ENCODE peak calls at places on chromosomes 4 and X, in six cellular contexts. M is cardiac fibroblast, T is fibroblast of pulmonary artery, Q is uterus, C is fibroblast of mammary gland, G is vagina. S is an unnamed sample.

GRCh38 chrX:74297766-74298165 is 6.2 kb upstream of the ZCCHC13 start:
- DNase-seq in M (no peak), G (no peak), Q (no peak), T (no peak), C (no peak), S (no peak)

GRCh38 chrX:150438165-150438564 is 75.0 kb downstream of the MAMLD1 start:
- DNase-seq in Q (no peak), T (peak; percentile 26), C (peak; percentile 12), G (no peak), M (peak; percentile 18), S (peak; percentile 37)

GRCh38 chr4:105145913-105146285 is 777 bp upstream of the TET2 start:
- DNase-seq in M (no peak), T (no peak), Q (peak; percentile 24), G (no peak), C (no peak), S (no peak)

GRCh38 chr4:101393256-101393655 is 45.9 kb upstream of the PPP3CA start:
- DNase-seq in Q (no peak), C (peak; percentile 78), G (no peak), T (no peak), M (peak; percentile 1), S (peak; percentile 13)

GRCh38 chr4:186554485-186554884 is 882 bp downstream of the MTNR1A start:
- DNase-seq in G (peak; percentile 60), T (peak; percentile 34), M (peak; percentile 32), Q (no peak), C (peak; percentile 17), S (no peak)

GRCh38 chr4:42359686-42360085 is 37.6 kb upstream of the SHISA3 start:
- DNase-seq in Q (no peak), T (peak; percentile 46), G (no peak), C (peak; percentile 23), M (peak; percentile 48), S (no peak)

GRCh38 chr4:140044314-140044991 is 109.5 kb downstream of the MAML3 start:
- DNase-seq in C (peak; percentile 30), Q (no peak), G (no peak), T (peak; percentile 25), M (peak; percentile 43), S (no peak)

GRCh38 chr4:24150021-24150420 is 260.2 kb upstream of the PPARGC1A start:
- DNase-seq in C (no peak), Q (no peak), T (no peak), M (no peak), G (no peak), S (no peak)

GRCh38 chrX:12979011-12979629 is 4.2 kb downstream of the TMSB4X start:
- DNase-seq in Q (no peak), M (no peak), C (peak; percentile 89), T (no peak), G (no peak), S (no peak)

GRCh38 chrX:50456712-50457484 is 13.7 kb downstream of the DGKK start:
- DNase-seq in G (no peak), T (no peak), M (no peak), Q (no peak), C (no peak), S (no peak)

GRCh38 chr4:19304028-19304427 is 947.7 kb upstream of the SLIT2 start:
- DNase-seq in M (no peak), T (peak; percentile 5), Q (no peak), G (no peak), C (peak; percentile 9), S (no peak)

GRCh38 chrX:47539860-47540259 is 21.1 kb upstream of the ARAF start:
- DNase-seq in Q (no peak), C (no peak), M (no peak), G (no peak), T (no peak), S (no peak)

GRCh38 chr4:118327554-118328241 is 25.1 kb downstream of the PRSS12 start:
- DNase-seq in G (no peak), Q (no peak), C (peak; percentile 68), M (no peak), T (no peak), S (peak; percentile 84)

GRCh38 chr4:56976878-56977320 is 507 bp downstream of the NOA1 start:
- DNase-seq in G (peak; percentile 84), M (no peak), T (no peak), Q (no peak), C (no peak), S (no peak)

GRCh38 chrX:120752431-120753128 is 122.7 kb upstream of the C1GALT1C1 start:
- DNase-seq in G (no peak), Q (peak; percentile 17), C (no peak), T (no peak), M (no peak), S (no peak)

GRCh38 chr4:88567591-88567990 is 24.7 kb upstream of the HERC3 start:
- DNase-seq in M (no peak), Q (no peak), T (no peak), G (no peak), C (peak; percentile 64), S (no peak)

GRCh38 chrX:77298296-77298695 is 148.9 kb upstream of the FGF16 start:
- DNase-seq in G (no peak), T (no peak), C (no peak), M (no peak), Q (no peak), S (no peak)

GRCh38 chr4:33493231-33493630 is 2751.1 kb downstream of the ARAP2 start:
- DNase-seq in Q (no peak), G (no peak), T (peak; percentile 1), C (no peak), M (peak; percentile 1), S (no peak)

GRCh38 chr4:95204267-95204835 is 344.4 kb downstream of the UNC5C start:
- DNase-seq in M (no peak), C (no peak), T (peak; percentile 4), G (no peak), Q (peak; percentile 27), S (no peak)

GRCh38 chr4:95209942-95210341 is 338.8 kb downstream of the UNC5C start:
- DNase-seq in M (no peak), T (no peak), Q (no peak), C (no peak), G (no peak), S (no peak)

GRCh38 chr4:95204873-95205272 is 343.9 kb downstream of the UNC5C start:
- DNase-seq in Q (no peak), G (no peak), T (no peak), C (no peak), M (no peak), S (no peak)
- TF ChIP-seq CTCF in Q (no peak), G (no peak), T (peak; percentile 20), C (peak; percentile 32), M (peak; percentile 23), S (peak; percentile 22)

DNA sequence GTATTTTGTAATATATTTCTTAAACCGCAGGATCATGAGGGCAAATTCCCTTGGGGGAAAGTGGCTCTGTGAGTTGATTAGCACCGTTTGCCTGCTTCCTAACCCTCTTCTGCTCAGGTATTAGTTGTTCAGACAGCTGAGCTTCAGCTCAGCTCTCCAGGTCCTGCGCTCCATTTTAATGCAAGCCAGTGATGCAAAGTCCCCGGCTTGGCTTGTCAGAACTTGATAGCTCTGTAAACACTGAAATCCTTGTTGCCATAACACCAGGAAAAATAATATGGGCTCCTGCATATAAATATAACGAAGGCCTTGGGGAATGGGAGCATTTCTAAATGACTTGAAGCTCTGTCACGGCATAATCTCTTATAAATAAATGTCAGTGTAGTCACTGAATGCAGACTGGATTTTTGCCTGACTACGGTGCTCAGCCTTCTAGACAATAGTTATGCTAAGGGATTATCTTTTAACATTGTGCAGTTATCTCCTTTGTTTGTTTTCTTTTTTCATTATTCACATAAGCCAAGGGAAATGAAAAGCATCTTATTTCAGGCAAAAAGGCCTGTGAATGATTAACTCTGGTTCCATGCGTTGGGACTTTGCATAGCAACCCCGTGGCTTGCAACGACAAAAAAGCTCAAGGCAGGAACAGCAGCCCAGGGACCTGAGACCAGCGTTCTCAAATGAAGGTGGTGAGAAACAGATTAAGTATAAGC is 253.2 kb downstream of the SPRY1 start:
- DNase-seq in C (peak; percentile 60), M (peak; percentile 91), G (no peak), T (peak; percentile 94), Q (peak; percentile 38), S (peak; percentile 67)
- H3K4me3 ChIP-seq in C (no peak overlapping the region), M (no peak overlapping the region), G (no peak overlapping the region), T (peak overlapping the region; percentile 21), Q (no peak overlapping the region), S (no peak overlapping the region)

GRCh38 chrX:53291596-53291995 is 10.2 kb upstream of the IQSEC2 start:
- DNase-seq in M (no peak), C (no peak), Q (no peak), T (no peak), G (no peak), S (no peak)

GRCh38 chrX:53290441-53291041 is 9.2 kb upstream of the IQSEC2 start:
- DNase-seq in G (no peak), C (no peak), T (no peak), Q (no peak), M (no peak), S (no peak)

GRCh38 chrX:53288173-53288572 is 6.8 kb upstream of the IQSEC2 start:
- DNase-seq in T (peak; percentile 10), G (no peak), Q (peak; percentile 36), M (peak; percentile 43), C (no peak), S (no peak)

GRCh38 chrX:53294024-53294648 is 12.8 kb upstream of the IQSEC2 start:
- DNase-seq in Q (no peak), T (no peak), G (no peak), C (peak; percentile 32), M (peak; percentile 13), S (no peak)
- TF ChIP-seq CTCF in Q (no peak), T (peak; percentile 17), G (no peak), C (peak; percentile 32), M (no peak), S (peak; percentile 40)

GRCh38 chr4:6917445-6918241 is 8.0 kb downstream of the TBC1D14 start:
- DNase-seq in M (no peak), T (peak; percentile 12), G (no peak), C (no peak), Q (peak; percentile 40), S (no peak)

GRCh38 chr4:6918345-6918744 is 8.7 kb downstream of the TBC1D14 start:
- DNase-seq in Q (no peak), M (no peak), C (no peak), T (no peak), G (no peak), S (no peak)

GRCh38 chr4:6916069-6916586 is 6.5 kb downstream of the TBC1D14 start:
- DNase-seq in C (no peak), M (no peak), Q (no peak), T (no peak), G (no peak), S (no peak)

GRCh38 chr4:6915041-6916005 is 5.7 kb downstream of the TBC1D14 start:
- DNase-seq in C (no peak), Q (no peak), T (no peak), M (no peak), G (no peak), S (no peak)

DNA sequence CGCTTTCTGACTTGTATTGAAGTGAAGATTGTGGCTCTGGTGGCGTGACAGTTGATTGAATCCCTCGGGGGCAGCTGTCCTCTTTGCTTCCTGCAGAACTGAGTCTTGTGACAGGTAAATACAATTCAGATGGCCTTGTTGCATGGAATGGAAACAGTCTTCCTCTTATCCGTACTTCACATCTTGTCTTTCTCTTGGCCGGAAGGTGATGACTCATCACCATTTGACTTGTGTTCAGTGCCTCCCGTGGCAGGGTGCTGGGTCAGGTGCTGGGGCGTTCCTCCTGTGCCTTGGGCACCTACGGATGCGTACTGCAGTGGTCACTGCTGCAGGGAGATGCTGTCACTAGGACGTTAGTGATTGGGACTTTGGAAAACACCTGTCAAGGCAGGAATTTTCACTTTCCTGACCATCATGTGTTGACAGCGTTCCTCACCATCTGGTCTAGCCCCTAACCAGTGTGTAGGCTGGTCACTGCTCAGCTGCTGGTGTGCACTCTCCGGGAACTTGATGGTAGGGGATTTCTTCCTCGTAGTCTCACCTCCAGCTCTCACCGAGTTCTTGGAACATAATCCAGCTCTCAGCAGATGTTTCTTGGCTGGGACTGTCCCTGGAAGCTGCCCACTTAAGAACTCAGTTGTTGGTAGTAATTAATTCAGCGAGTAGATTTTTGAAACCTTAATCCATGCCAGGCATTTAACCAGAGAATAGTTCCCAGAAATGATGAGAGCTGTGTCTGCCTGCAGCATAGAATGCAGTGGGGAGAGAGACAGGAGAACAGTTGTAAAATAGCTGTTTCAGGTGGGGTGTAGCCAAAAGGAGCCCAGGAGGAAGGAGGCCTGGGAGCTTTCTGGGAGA is 7.2 kb downstream of the TBC1D14 start:
- DNase-seq in C (peak; percentile 27), G (no peak), T (peak; percentile 26), Q (no peak), M (no peak), S (no peak)
- H3K4me3 ChIP-seq in C (no peak overlapping the region), G (no peak overlapping the region), T (no peak overlapping the region), Q (no peak overlapping the region), M (no peak overlapping the region), S (no peak overlapping the region)

S was measured in AG09309.